ENCODE peak calls at places on chromosome 21, in nine cellular contexts. M is lung, G is glutamatergic neuron, Y is ovary, Z is astrocyte of the spinal cord, K is Caco-2, Q is GM20000, N is epithelial cell of esophagus, H is suprapubic skin. U is an unnamed sample.

GRCh38 chr21:29624776-29625175 is 315.0 kb downstream of the GRIK1 start:
- DNase-seq in N (no peak), Q (no peak), Z (no peak), H (no peak), K (no peak), G (no peak), M (no peak), Y (no peak), U (no peak)

GRCh38 chr21:33578214-33578613 is 10.3 kb downstream of the DONSON start:
- DNase-seq in Z (peak), M (no peak), H (no peak), Q (no peak), N (no peak), G (no peak), K (no peak), Y (no peak), U (no peak)

GRCh38 chr21:16492892-16493291 is 763.1 kb downstream of the USP25 start:
- DNase-seq in H (no peak), Z (no peak), Y (no peak), Q (no peak), K (no peak), M (no peak), G (no peak), N (no peak), U (no peak)

GRCh38 chr21:22881131-22881530 is 1882.9 kb downstream of the NCAM2 start:
- DNase-seq in Z (no peak), Y (no peak), N (no peak), K (no peak), M (no peak), Q (no peak), H (no peak), G (no peak), U (no peak)

GRCh38 chr21:34887729-34888568 is 161.2 kb downstream of the RUNX1 start:
- DNase-seq in M (peak), H (peak), Y (peak), N (peak), G (peak), Q (peak), Z (peak), K (peak), U (peak)

GRCh38 chr21:40208960-40209359 is 341.7 kb downstream of the PCP4 start:
- DNase-seq in M (no peak), K (no peak), Y (no peak), G (no peak), N (no peak), Z (no peak), H (no peak), Q (no peak), U (no peak)

GRCh38 chr21:42062543-42063022 is 8.5 kb upstream of the UMODL1 start:
- DNase-seq in Z (no peak), Y (no peak), N (no peak), K (no peak), Q (peak), M (no peak), G (no peak), H (no peak), U (no peak)

GRCh38 chr21:41581592-41582228 is 73.8 kb upstream of the TMPRSS2 start:
- DNase-seq in K (no peak), H (no peak), Z (no peak), Q (no peak), Y (no peak), N (no peak), G (no peak), M (no peak), U (no peak)

GRCh38 chr21:28540514-28540913 is 452.2 kb downstream of the LTN1 start:
- DNase-seq in G (no peak), Z (peak), Y (no peak), Q (no peak), K (no peak), H (no peak), M (no peak), N (peak), U (no peak)

GRCh38 chr21:38984568-38984967 is 178.8 kb downstream of the ETS2 start:
- DNase-seq in H (no peak), Q (no peak), N (no peak), Y (no peak), M (no peak), K (no peak), Z (no peak), G (no peak), U (no peak)

GRCh38 chr21:41903559-41904351 is 24.6 kb upstream of the PRDM15 start:
- DNase-seq in G (no peak), Q (no peak), M (no peak), Z (no peak), N (no peak), K (no peak), H (no peak), Y (no peak), U (no peak)

GRCh38 chr21:38834725-38835124 is 29.0 kb downstream of the ETS2 start:
- DNase-seq in N (no peak), K (no peak), Z (no peak), Y (no peak), M (no peak), G (no peak), H (no peak), Q (no peak), U (no peak)

GRCh38 chr21:40179167-40179566 is 311.9 kb downstream of the PCP4 start:
- DNase-seq in M (no peak), Q (no peak), G (no peak), H (no peak), Y (no peak), Z (no peak), K (no peak), N (no peak), U (peak)

GRCh38 chr21:41610042-41610839 is 102.3 kb upstream of the TMPRSS2 start:
- DNase-seq in K (peak), Y (no peak), N (peak), Q (peak), M (peak), G (peak), Z (peak), H (peak), U (no peak)

GRCh38 chr21:30600787-30601186 is at the start of gene KRTAP22-1:
- DNase-seq in M (no peak), Y (no peak), H (no peak), K (no peak), N (no peak), Q (no peak), G (no peak), Z (no peak), U (no peak)

GRCh38 chr21:14046401-14046800 is 164.4 kb downstream of the LIPI start:
- DNase-seq in K (no peak), N (no peak), H (no peak), Q (no peak), Z (no peak), M (no peak), Y (no peak), G (no peak), U (no peak)

GRCh38 chr21:33257404-33257803 is 8.8 kb upstream of the IL10RB start:
- DNase-seq in K (no peak), Q (no peak), G (no peak), H (no peak), M (no peak), Z (no peak), N (no peak), Y (no peak), U (peak)

GRCh38 chr21:39713905-39714304 is 31.1 kb upstream of the IGSF5 start:
- DNase-seq in M (no peak), H (no peak), Y (peak), Z (no peak), N (no peak), K (no peak), Q (no peak), G (no peak), U (no peak)

GRCh38 chr21:16837319-16837718 is 675.5 kb upstream of the CXADR start:
- DNase-seq in N (no peak), Y (no peak), Q (no peak), Z (peak), H (no peak), G (no peak), M (no peak), K (no peak), U (no peak)

GRCh38 chr21:26811031-26811430 is 34.2 kb downstream of the ADAMTS1 start:
- DNase-seq in K (no peak), M (no peak), Y (no peak), Z (peak), H (no peak), N (no peak), G (no peak), Q (no peak), U (no peak)

GRCh38 chr21:35077975-35078374 is 28.9 kb upstream of the RUNX1 start:
- DNase-seq in Y (no peak), Z (no peak), M (no peak), H (no peak), Q (no peak), K (no peak), N (peak), G (no peak), U (no peak)

GRCh38 chr21:41611441-41611840 is 103.5 kb upstream of the TMPRSS2 start:
- DNase-seq in G (no peak), Y (no peak), Z (no peak), Q (no peak), N (no peak), M (no peak), K (no peak), H (peak), U (no peak)

GRCh38 chr21:15240846-15241245 is 176.0 kb upstream of the NRIP1 start:
- DNase-seq in G (no peak), M (no peak), Z (no peak), K (no peak), Q (no peak), N (no peak), H (no peak), Y (no peak), U (no peak)

GRCh38 chr21:16942703-16943102 is 570.1 kb upstream of the CXADR start:
- DNase-seq in K (peak), Z (peak), G (no peak), Q (no peak), N (peak), H (no peak), M (no peak), Y (no peak), U (no peak)

GRCh38 chr21:35579520-35580293 is 480.6 kb downstream of the SETD4 start:
- DNase-seq in K (no peak), N (peak), Y (no peak), G (no peak), M (no peak), Q (no peak), H (no peak), Z (no peak), U (no peak)

GRCh38 chr21:43315244-43316137 is 111.4 kb downstream of the SIK1 start:
- DNase-seq in Y (no peak), N (no peak), H (no peak), M (no peak), Z (no peak), Q (no peak), K (no peak), G (peak), U (no peak)
- TF ChIP-seq CTCF in Y (no peak), N (no peak), H (no peak), M (no peak), Z (no peak), Q (no peak), K (no peak), G (no peak), U (peak)

DNA sequence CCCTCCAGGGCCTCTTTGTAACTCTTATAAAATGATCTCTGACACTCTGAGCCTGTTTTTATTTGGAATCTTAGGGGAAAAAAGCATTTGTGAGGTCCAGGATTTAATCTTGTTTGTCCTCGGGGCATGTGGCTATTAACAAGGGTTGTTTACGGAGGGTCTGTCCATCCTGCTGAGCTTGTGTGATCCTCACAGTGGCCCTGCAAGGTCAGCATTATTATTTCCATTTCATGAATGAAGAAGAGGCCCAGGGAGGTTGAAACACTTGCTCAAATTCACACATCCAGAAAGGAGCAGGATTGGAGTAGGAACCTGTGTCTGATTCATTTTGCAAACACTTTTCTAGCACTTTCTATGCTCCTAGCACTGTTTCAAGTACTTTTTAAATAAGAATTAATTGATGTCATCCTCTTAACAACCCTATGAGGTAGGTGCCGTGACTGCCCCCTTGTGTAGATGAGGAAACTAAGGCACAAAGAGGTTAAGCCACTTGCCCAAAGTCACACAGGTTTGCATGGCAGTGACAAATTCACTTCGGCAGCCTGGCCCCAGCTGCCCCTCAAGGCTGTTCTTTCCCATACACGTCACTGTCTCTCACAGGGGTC is 178.9 kb downstream of the MIS18A start:
- DNase-seq in G (no peak), Z (no peak), H (no peak), N (no peak), Q (no peak), M (no peak), Y (no peak), K (no peak), U (no peak)
- TF ChIP-seq CTCF in G (no peak), Z (no peak), H (no peak), N (no peak), Q (no peak), M (no peak), Y (no peak), K (no peak), U (no peak)

DNA sequence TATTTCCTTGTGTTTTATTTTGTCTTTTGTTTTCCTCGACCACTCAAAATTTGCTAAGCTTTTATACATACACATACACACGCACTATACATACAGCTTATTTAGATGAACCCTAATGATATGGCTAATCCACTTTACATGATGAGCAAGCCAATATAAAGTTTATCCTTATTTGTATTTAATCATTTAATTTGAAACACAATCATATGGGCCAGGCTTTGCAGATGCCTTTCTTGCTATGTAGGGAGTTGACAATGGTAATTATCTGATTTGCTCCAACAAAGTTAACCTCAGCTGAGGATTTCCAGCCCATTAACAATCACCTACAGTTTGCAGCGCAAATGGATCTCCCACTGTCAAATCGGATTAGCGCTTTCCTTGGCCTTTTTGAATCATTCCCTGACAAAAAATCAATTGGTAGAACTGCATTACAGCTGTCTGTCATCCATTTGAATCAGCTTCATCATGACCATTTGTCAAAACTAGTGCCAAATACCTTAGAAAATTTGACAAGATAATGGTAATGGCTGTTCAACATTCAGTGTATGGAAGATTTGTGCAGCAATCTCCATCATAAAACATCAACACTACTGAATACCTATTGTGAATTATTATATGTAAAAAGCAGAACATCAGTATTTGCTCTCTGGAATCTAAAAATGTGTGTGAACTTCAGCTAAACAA is 352.6 kb downstream of the MRPL39 start:
- DNase-seq in G (no peak), K (no peak), H (no peak), M (no peak), Z (no peak), Q (no peak), N (no peak), Y (no peak), U (no peak)
- TF ChIP-seq CTCF in G (no peak), K (no peak), H (no peak), M (no peak), Z (no peak), Q (no peak), N (no peak), Y (no peak), U (no peak)

GRCh38 chr21:45407629-45408247 is 2.8 kb downstream of the COL18A1 start:
- DNase-seq in M (no peak), H (no peak), Y (peak), K (no peak), Z (no peak), Q (no peak), N (peak), G (no peak), U (no peak)
- TF ChIP-seq CTCF in M (no peak), H (no peak), Y (no peak), K (no peak), Z (no peak), Q (no peak), N (no peak), G (no peak), U (no peak)

GRCh38 chr21:36917487-36918158 is 48.8 kb downstream of the HLCS start:
- DNase-seq in Y (no peak), G (peak), H (no peak), Q (no peak), Z (peak), M (no peak), K (peak), N (peak), U (peak)
- TF ChIP-seq CTCF in Y (no peak), G (peak), H (peak), Q (no peak), Z (peak), M (peak), K (peak), N (peak), U (peak)

GRCh38 chr21:46285761-46286667 is at the start of gene YBEY:
- DNase-seq in Q (peak), M (peak), K (peak), N (peak), G (peak), Z (peak), H (peak), Y (peak), U (peak)
- TF ChIP-seq CTCF in Q (peak), M (peak), K (peak), N (peak), G (no peak), Z (peak), H (peak), Y (no peak), U (peak)

GRCh38 chr21:18204931-18205330 is 39.7 kb upstream of the CHODL start:
- DNase-seq in G (no peak), N (no peak), M (no peak), H (no peak), Z (no peak), Q (no peak), K (no peak), Y (no peak), U (no peak)
- TF ChIP-seq CTCF in G (no peak), N (no peak), M (no peak), H (no peak), Z (no peak), Q (no peak), K (no peak), Y (no peak), U (no peak)

DNA sequence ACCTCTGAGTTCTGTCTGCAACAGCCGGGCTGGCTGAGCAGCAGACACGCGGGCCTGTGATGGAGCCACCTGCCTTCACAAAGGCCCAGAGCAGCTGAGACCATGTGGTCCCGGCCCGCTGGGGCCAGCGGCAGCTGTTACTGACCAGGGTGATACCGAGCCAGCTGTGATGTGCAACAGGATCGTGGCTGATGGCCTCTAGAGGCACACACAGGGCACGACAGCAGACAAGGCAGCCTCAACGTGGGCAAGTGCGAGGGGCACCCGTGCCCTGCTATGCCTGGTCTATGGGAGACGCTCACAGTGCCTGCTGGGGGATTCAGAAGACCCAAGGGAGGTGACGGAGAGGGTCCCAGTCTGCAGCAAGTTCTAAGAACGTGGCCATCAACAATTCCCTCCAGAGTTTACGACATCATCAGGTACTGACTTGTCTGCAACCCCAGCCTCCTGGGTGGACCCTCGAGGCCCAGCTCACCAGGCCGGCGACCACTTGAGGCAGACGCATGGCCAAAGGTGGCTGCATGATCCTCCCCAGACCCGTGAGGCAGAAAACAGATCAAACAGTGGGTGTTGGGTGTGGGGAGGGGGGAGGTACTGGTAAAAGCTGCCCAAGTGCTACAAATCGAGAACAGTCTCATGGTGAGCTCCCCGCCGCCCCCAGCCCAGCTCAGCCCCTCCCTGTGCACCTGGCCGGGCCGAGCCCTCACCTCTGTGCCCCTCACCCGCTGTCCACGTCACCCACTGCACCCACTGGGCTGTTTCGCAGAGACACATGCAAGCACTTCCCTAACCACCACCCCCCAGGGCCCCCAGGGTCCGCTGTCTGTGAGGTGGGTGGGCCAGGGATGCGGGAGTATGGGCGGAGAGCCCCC is 6.0 kb downstream of the POFUT2 start:
- DNase-seq in K (no peak), Z (no peak), M (no peak), G (peak), Y (peak), Q (no peak), H (peak), N (no peak), U (peak)
- TF ChIP-seq CTCF in K (no peak), Z (no peak), M (no peak), G (peak), Y (no peak), Q (no peak), H (no peak), N (no peak), U (no peak)